ENCODE peak calls at places on chromosomes 4 and X, in five cellular contexts. Y, W, Z, D and X are unnamed samples.

GRCh38 chrX:105608745-105609144 is 213.6 kb upstream of the NRK start:
- DNase-seq in Y (no peak), W (no peak), Z (no peak), D (no peak), X (no peak)

GRCh38 chr4:87978656-87979055 is 3.1 kb downstream of the SPP1 start:
- DNase-seq in Y (no peak), W (no peak), Z (no peak), D (peak; percentile 62), X (no peak)

GRCh38 chr4:37825943-37826281 is 574 bp upstream of the PGM2 start:
- DNase-seq in Y (no peak), W (no peak), Z (no peak), D (no peak), X (no peak)

GRCh38 chr4:48944659-48945290 is 38.2 kb upstream of the OCIAD2 start:
- DNase-seq in Y (no peak), W (no peak), Z (no peak), D (no peak), X (no peak)

GRCh38 chr4:164768516-164768915 is 14.6 kb downstream of the SMIM31 start:
- DNase-seq in Y (no peak), W (no peak), Z (no peak), D (no peak), X (no peak)

GRCh38 chr4:123250843-123251242 is 145.8 kb upstream of the SPRY1 start:
- DNase-seq in Y (no peak), W (peak; percentile 43), Z (peak; percentile 57), D (peak; percentile 19), X (peak; percentile 32)

GRCh38 chr4:184792950-184793555 is 32.7 kb downstream of the ACSL1 start:
- DNase-seq in Y (peak; percentile 49), W (no peak), Z (no peak), D (peak; percentile 83), X (peak; percentile 90)

GRCh38 chr4:57159866-57160265 is 49.7 kb upstream of the IGFBP7 start:
- DNase-seq in Y (no peak), W (no peak), Z (no peak), D (no peak), X (no peak)

GRCh38 chrX:64190136-64190740 is 15.3 kb downstream of the AMER1 start:
- DNase-seq in Y (no peak), W (no peak), Z (no peak), D (no peak), X (no peak)

GRCh38 chr4:71377561-71377960 is 38.7 kb downstream of the SLC4A4 start:
- DNase-seq in Y (no peak), W (no peak), Z (no peak), D (peak; percentile 74), X (peak; percentile 23)

GRCh38 chr4:59936566-59936965 is 1263.6 kb upstream of the ADGRL3 start:
- DNase-seq in Y (no peak), W (no peak), Z (no peak), D (no peak), X (no peak)

GRCh38 chr4:155881555-155881954 is 15.5 kb upstream of the ASIC5 start:
- DNase-seq in Y (no peak), W (no peak), Z (no peak), D (no peak), X (no peak)

GRCh38 chr4:86218721-86219481 is 141.0 kb downstream of the MAPK10 start:
- DNase-seq in Y (no peak), W (no peak), Z (no peak), D (peak; percentile 13), X (peak; percentile 31)

GRCh38 chr4:84503495-84504437 is 4.7 kb upstream of the NKX6-1 start:
- DNase-seq in Y (no peak), W (no peak), Z (no peak), D (peak; percentile 52), X (peak; percentile 46)

GRCh38 chrX:121333942-121334341 is 286.5 kb downstream of the GLUD2 start:
- DNase-seq in Y (no peak), W (no peak), Z (no peak), D (no peak), X (no peak)

GRCh38 chrX:134782796-134783195 is 124.5 kb upstream of the PLAC1 start:
- DNase-seq in Y (no peak), W (no peak), Z (no peak), D (no peak), X (peak; percentile 32)

GRCh38 chr4:153084939-153085630 is 119.2 kb upstream of the TRIM2 start:
- DNase-seq in Y (peak; percentile 13), W (peak; percentile 74), Z (peak; percentile 87), D (peak; percentile 31), X (peak; percentile 18)

GRCh38 chr4:141395919-141396318 is 175.2 kb downstream of the ZNF330 start:
- DNase-seq in Y (no peak), W (no peak), Z (no peak), D (no peak), X (no peak)

GRCh38 chr4:48543796-48544195 is 53.7 kb downstream of the ZAR1 start:
- DNase-seq in Y (no peak), W (no peak), Z (no peak), D (no peak), X (no peak)

GRCh38 chr4:125368161-125368560 is 53.4 kb downstream of the FAT4 start:
- DNase-seq in Y (no peak), W (no peak), Z (no peak), D (peak; percentile 52), X (peak; percentile 65)

GRCh38 chr4:98166025-98166730 is 22.9 kb upstream of the STPG2 start:
- DNase-seq in Y (no peak), W (no peak), Z (peak; percentile 62), D (no peak), X (no peak)

GRCh38 chr4:158347596-158347995 is 137.3 kb downstream of the TMEM144 start:
- DNase-seq in Y (no peak), W (no peak), Z (no peak), D (no peak), X (no peak)

GRCh38 chr4:680931-681645 is 6.7 kb downstream of the MYL5 start:
- DNase-seq in Y (no peak), W (peak; percentile 63), Z (peak; percentile 84), D (no peak), X (no peak)

GRCh38 chr4:48008021-48008596 is 8.4 kb downstream of the CNGA1 start:
- DNase-seq in Y (no peak), W (no peak), Z (no peak), D (no peak), X (no peak)

GRCh38 chrX:43693602-43694406 is 37.7 kb downstream of the MAOA start:
- DNase-seq in Y (no peak), W (no peak), Z (no peak), D (peak; percentile 10), X (no peak)

GRCh38 chr4:77050962-77051361 is 24.8 kb downstream of the CCNI start:
- DNase-seq in Y (no peak), W (no peak), Z (no peak), D (no peak), X (no peak)

GRCh38 chrX:130176354-130176776 is 4.6 kb downstream of the RAB33A start:
- DNase-seq in Y (no peak), W (no peak), Z (no peak), D (no peak), X (no peak)

GRCh38 chrX:5474282-5474681 is 754.4 kb downstream of the NLGN4X start:
- DNase-seq in Y (no peak), W (no peak), Z (no peak), D (no peak), X (no peak)

GRCh38 chr4:174874898-174875297 is 43.3 kb upstream of the ADAM29 start:
- DNase-seq in Y (no peak), W (no peak), Z (no peak), D (no peak), X (no peak)

GRCh38 chrX:44218465-44218864 is 125.0 kb downstream of the EFHC2 start:
- DNase-seq in Y (no peak), W (no peak), Z (no peak), D (no peak), X (no peak)

GRCh38 chr4:40918330-40918729 is 168.6 kb downstream of the NSUN7 start:
- DNase-seq in Y (no peak), W (peak; percentile 74), Z (no peak), D (peak; percentile 71), X (peak; percentile 78)